ENCODE peak calls at places on chromosomes 11 and 22, in five cellular contexts. I is anterior cingulate cortex; P is activated CD4-positive, alpha-beta T cell treated with anti-CD3 and anti-CD28 coated beads, Interleukin-2, amount 10 ng/mL, durations not matched to agents 7 days and 5 days; V is nephron progenitor cell; C is activated naive CD8-positive, alpha-beta T cell treated with anti-CD3 and anti-CD28 coated beads, Interleukin-2, amount 50 U/mL, for 24 hours. D is an unnamed sample.

GRCh38 chr11:77082838-77083552 is 16.2 kb downstream of the CAPN5 start:
- DNase-seq in I (no peak), C (peak), P (peak), V (no peak), D (no peak)

GRCh38 chr11:1043563-1044096 is 7.1 kb upstream of the MUC6 start:
- DNase-seq in P (no peak), I (no peak), V (no peak), C (no peak), D (no peak)

GRCh38 chr11:104000798-104001197 is 35.6 kb upstream of the DDI1 start:
- DNase-seq in V (no peak), I (no peak), C (no peak), P (no peak), D (no peak)

GRCh38 chr11:20367313-20367948 is 3.9 kb downstream of the HTATIP2 start:
- DNase-seq in V (no peak), P (no peak), C (peak), I (peak), D (no peak)

GRCh38 chr22:47276219-47276843 is 513.9 kb downstream of the TBC1D22A start:
- DNase-seq in V (no peak), C (no peak), I (no peak), P (no peak), D (peak)

GRCh38 chr11:8268530-8269461 is 5.1 kb upstream of the LMO1 start:
- DNase-seq in V (peak), C (no peak), P (no peak), I (no peak), D (no peak)

GRCh38 chr11:77819921-77820564 is 479 bp downstream of the RSF1 start:
- DNase-seq in I (no peak), C (peak), P (peak), V (peak), D (peak)

GRCh38 chr11:30285416-30286121 is 37.3 kb upstream of the ARL14EP start:
- DNase-seq in P (no peak), I (no peak), C (no peak), V (no peak), D (no peak)

GRCh38 chr22:17875156-17875555 is 100.9 kb upstream of the BID start:
- DNase-seq in I (no peak), P (no peak), C (no peak), V (no peak), D (no peak)

GRCh38 chr22:28810839-28811491 is 10.6 kb upstream of the XBP1 start:
- DNase-seq in I (no peak), P (peak), V (no peak), C (no peak), D (no peak)

GRCh38 chr22:49031746-49032330 is 795.8 kb downstream of the BRD1 start:
- DNase-seq in V (no peak), I (no peak), P (no peak), C (no peak), D (no peak)

GRCh38 chr11:108538022-108538424 is 39.8 kb upstream of the POGLUT3 start:
- DNase-seq in I (no peak), P (no peak), V (peak), C (no peak), D (no peak)

GRCh38 chr11:77602385-77603105 is 12.8 kb downstream of the AQP11 start:
- DNase-seq in C (no peak), I (no peak), V (no peak), P (no peak), D (no peak)

GRCh38 chr11:34209809-34210208 is 104.4 kb downstream of the NAT10 start:
- DNase-seq in C (no peak), V (no peak), P (no peak), I (no peak), D (no peak)

GRCh38 chr11:71421392-71421950 is 26.7 kb downstream of the DHCR7 start:
- DNase-seq in C (no peak), P (no peak), I (no peak), V (no peak), D (peak)

GRCh38 chr22:45482169-45482568 is 20.5 kb upstream of the FBLN1 start:
- DNase-seq in I (no peak), V (no peak), P (no peak), C (no peak), D (no peak)

GRCh38 chr11:75611823-75612222 is 49.8 kb downstream of the SERPINH1 start:
- DNase-seq in C (no peak), I (no peak), V (no peak), P (no peak), D (peak)

GRCh38 chr11:2778630-2779498 is 79.1 kb upstream of the KCNQ1OT1 start:
- DNase-seq in P (peak), I (peak), C (no peak), V (no peak), D (peak)

GRCh38 chr11:46373787-46374740 is 7.4 kb upstream of the MDK start:
- DNase-seq in I (no peak), V (no peak), C (no peak), P (no peak), D (no peak)

GRCh38 chr11:46300270-46300669 is 22.8 kb downstream of the CREB3L1 start:
- DNase-seq in V (no peak), P (no peak), I (no peak), C (no peak), D (peak)

GRCh38 chr11:89436071-89436470 is 55.1 kb downstream of the NOX4 start:
- DNase-seq in C (no peak), P (no peak), V (peak), I (no peak), D (no peak)

GRCh38 chr11:129700701-129701100 is 114.9 kb upstream of the TMEM45B start:
- DNase-seq in C (no peak), I (no peak), V (no peak), P (no peak), D (no peak)

GRCh38 chr11:25247336-25247735 is 750.5 kb downstream of the LUZP2 start:
- DNase-seq in C (no peak), V (no peak), I (no peak), P (no peak), D (no peak)

GRCh38 chr22:37544955-37545702 is 15.2 kb upstream of the CDC42EP1 start:
- DNase-seq in P (peak), C (peak), I (no peak), V (peak), D (peak)

GRCh38 chr22:32880531-32880905 is 79.0 kb downstream of the TIMP3 start:
- DNase-seq in C (no peak), V (no peak), I (no peak), P (no peak), D (peak)

GRCh38 chr22:45292675-45293402 is 8.1 kb downstream of the UPK3A start:
- DNase-seq in V (no peak), C (no peak), P (no peak), I (no peak), D (no peak)

GRCh38 chr11:5891216-5891800 is 1.7 kb upstream of the OR52E5 start:
- DNase-seq in V (no peak), P (no peak), I (no peak), C (no peak), D (no peak)

GRCh38 chr22:25028841-25029141 is 76.3 kb downstream of the KIAA1671 start:
- DNase-seq in I (no peak), V (no peak), C (no peak), P (no peak), D (no peak)

GRCh38 chr11:126925321-126926093 is 75.1 kb downstream of the KIRREL3 start:
- DNase-seq in C (no peak), I (peak), P (no peak), V (no peak), D (no peak)

GRCh38 chr22:32410459-32410858 is 1.6 kb downstream of the RTCB start:
- DNase-seq in C (no peak), I (no peak), V (no peak), P (no peak), D (no peak)

GRCh38 chr22:29214232-29214631 is 8.5 kb downstream of the EMID1 start:
- DNase-seq in C (no peak), V (no peak), P (no peak), I (no peak), D (no peak)

GRCh38 chr11:12258451-12258850 is 118.9 kb upstream of the PARVA start:
- DNase-seq in P (no peak), V (no peak), I (no peak), C (no peak), D (no peak)

GRCh38 chr11:110022548-110022947 is 70.6 kb upstream of the ZC3H12C start:
- DNase-seq in P (no peak), C (no peak), I (no peak), V (no peak), D (no peak)

GRCh38 chr11:9850224-9850895 is 186.5 kb downstream of the SWAP70 start:
- DNase-seq in C (no peak), V (no peak), I (no peak), P (no peak), D (no peak)

GRCh38 chr11:15903246-15903645 is 453.1 kb downstream of the SOX6 start:
- DNase-seq in C (no peak), V (no peak), P (no peak), I (no peak), D (no peak)

GRCh38 chr22:24428751-24429410 is 1.5 kb downstream of the ADORA2A start:
- DNase-seq in V (no peak), I (no peak), P (no peak), C (no peak), D (peak)

GRCh38 chr11:68584097-68584496 is 100.2 kb upstream of the GAL start:
- DNase-seq in C (peak), V (peak), P (peak), I (no peak), D (peak)

GRCh38 chr11:14350716-14351238 is 8.2 kb downstream of the RRAS2 start:
- DNase-seq in V (no peak), I (no peak), P (no peak), C (no peak), D (no peak)

GRCh38 chr11:30316237-30316636 is 6.7 kb upstream of the ARL14EP start:
- DNase-seq in I (no peak), V (no peak), C (no peak), P (no peak), D (no peak)

GRCh38 chr11:2681408-2682145 is 18.2 kb downstream of the KCNQ1OT1 start:
- DNase-seq in V (no peak), I (no peak), P (no peak), C (no peak), D (no peak)